ENCODE peak calls at places on chromosomes 4 and X, in eight cellular contexts. K is posterior vena cava; A is stimulated activated CD4-positive, alpha-beta T cell treated with anti-CD3 and anti-CD28 coated beads, Interleukin-2, amount 100 ng/mL, for 24 hours; F is activated CD4-positive, alpha-beta T cell treated with anti-CD3 and anti-CD28 coated beads, Interleukin-2, amount 50 U/mL, for 24 hours; I is activated CD8-positive, alpha-beta memory T cell treated with anti-CD3 and anti-CD28 coated beads for 1 hour; M is NCI-H69; C is A673; G is NCI-H510A. O is an unnamed sample.
A peak's percentile ranks its signal among the peaks of the same experiment; 100 is the strongest.

GRCh38 chr4:3069661-3070199 is 4.6 kb downstream of the HTT-AS start:
- DNase-seq in M (no peak), C (no peak), G (no peak), A (no peak), K (no peak), F (no peak), I (no peak), O (peak; percentile 64)

GRCh38 chrX:133749951-133750350 is 235.4 kb downstream of the GPC3 start:
- DNase-seq in G (no peak), K (no peak), C (no peak), F (no peak), I (no peak), M (no peak), A (no peak), O (no peak)

GRCh38 chr4:126947536-126947935 is 685.2 kb upstream of the INTU start:
- DNase-seq in C (no peak), K (no peak), G (no peak), I (no peak), A (no peak), M (no peak), F (no peak), O (no peak)

GRCh38 chr4:186728631-186729271 is 5.1 kb upstream of the FAT1 start:
- DNase-seq in K (no peak), A (no peak), C (peak; percentile 12), M (no peak), F (no peak), G (no peak), I (no peak), O (no peak)

GRCh38 chr4:36870121-36870520 is 374.4 kb upstream of the NWD2 start:
- DNase-seq in C (no peak), K (no peak), A (no peak), M (no peak), F (no peak), I (no peak), G (no peak), O (no peak)

GRCh38 chr4:150212927-150213326 is 134.7 kb downstream of the DCLK2 start:
- DNase-seq in A (no peak), G (no peak), K (no peak), F (no peak), M (no peak), C (no peak), I (no peak), O (no peak)

GRCh38 chr4:72987741-72988729 is 81.5 kb downstream of the COX18 start:
- DNase-seq in I (no peak), K (no peak), M (no peak), C (no peak), G (no peak), A (no peak), F (no peak), O (no peak)

GRCh38 chr4:168930413-168931196 is 79.5 kb downstream of the CBR4 start:
- DNase-seq in A (no peak), G (no peak), I (no peak), C (no peak), F (no peak), M (no peak), K (no peak), O (no peak)

GRCh38 chrX:131985526-131986049 is 37.5 kb upstream of the STK26 start:
- DNase-seq in F (no peak), M (no peak), K (no peak), A (peak; percentile 16), G (no peak), C (no peak), I (no peak), O (no peak)

O was measured in spleen.